ENCODE peak calls at places on chromosomes 3 and 15, in five cellular contexts. One of them, this sample, is unnamed.

GRCh38 chr3:149342413-149343340 is 9.2 kb upstream of the TM4SF18 start:
- DNase-seq in sigmoid colon: no peak
- DNase-seq in A549: no peak
- DNase-seq in HepG2: no peak
- DNase-seq in stomach: no peak
- DNase-seq in this sample: no peak

GRCh38 chr3:17057316-17057715 is 172.6 kb downstream of the PLCL2 start:
- DNase-seq in A549: no peak
- DNase-seq in stomach: no peak
- DNase-seq in HepG2: no peak
- DNase-seq in sigmoid colon: no peak
- DNase-seq in this sample: no peak

GRCh38 chr15:83739629-83740028 is 85.7 kb downstream of the ADAMTSL3 start:
- DNase-seq in sigmoid colon: no peak
- DNase-seq in HepG2: no peak
- DNase-seq in stomach: no peak
- DNase-seq in A549: no peak
- DNase-seq in this sample: no peak

GRCh38 chr3:146200461-146201220 is 39.7 kb upstream of the PLOD2 start:
- DNase-seq in stomach: no peak
- DNase-seq in A549: no peak
- DNase-seq in sigmoid colon: no peak
- DNase-seq in HepG2: no peak
- DNase-seq in this sample: no peak

GRCh38 chr15:99720533-99720932 is 12.7 kb downstream of the LYSMD4 start:
- DNase-seq in stomach: no peak
- DNase-seq in HepG2: no peak
- DNase-seq in A549: no peak
- DNase-seq in sigmoid colon: no peak
- DNase-seq in this sample: no peak

GRCh38 chr3:24254649-24255048 is 240.0 kb downstream of the THRB start:
- DNase-seq in sigmoid colon: no peak
- DNase-seq in HepG2: no peak
- DNase-seq in A549: no peak
- DNase-seq in stomach: no peak
- DNase-seq in this sample: no peak

GRCh38 chr15:67013696-67014095 is 51.7 kb upstream of the SMAD3 start:
- DNase-seq in HepG2: no peak
- DNase-seq in stomach: no peak
- DNase-seq in A549: no peak
- DNase-seq in sigmoid colon: no peak
- DNase-seq in this sample: no peak

GRCh38 chr3:172461530-172462138 is 13.4 kb upstream of the GHSR start:
- DNase-seq in sigmoid colon: no peak
- DNase-seq in stomach: no peak
- DNase-seq in A549: peak; percentile 33
- DNase-seq in HepG2: peak; percentile 34
- DNase-seq in this sample: no peak

GRCh38 chr3:111712294-111713180 is 117.4 kb upstream of the ZBED2 start:
- DNase-seq in stomach: no peak
- DNase-seq in A549: no peak
- DNase-seq in HepG2: no peak
- DNase-seq in sigmoid colon: peak; percentile 72
- DNase-seq in this sample: no peak

GRCh38 chr3:151859905-151860304 is 13.5 kb upstream of the SUCNR1 start:
- DNase-seq in stomach: no peak
- DNase-seq in A549: peak; percentile 67
- DNase-seq in HepG2: no peak
- DNase-seq in sigmoid colon: no peak
- DNase-seq in this sample: no peak

GRCh38 chr3:151402349-151402748 is 17.8 kb upstream of the P2RY12 start:
- DNase-seq in HepG2: no peak
- DNase-seq in sigmoid colon: no peak
- DNase-seq in stomach: no peak
- DNase-seq in A549: no peak
- DNase-seq in this sample: no peak

GRCh38 chr15:27589260-27589659 is 509.9 kb downstream of the OCA2 start:
- DNase-seq in sigmoid colon: no peak
- DNase-seq in stomach: no peak
- DNase-seq in A549: no peak
- DNase-seq in HepG2: no peak
- DNase-seq in this sample: no peak

GRCh38 chr3:32216172-32216783 is 22.2 kb upstream of the CMTM8 start:
- DNase-seq in sigmoid colon: no peak
- DNase-seq in HepG2: peak; percentile 99
- DNase-seq in A549: peak; percentile 65
- DNase-seq in stomach: peak; percentile 46
- DNase-seq in this sample: no peak

GRCh38 chr3:59660852-59661624 is 611.2 kb upstream of the CFAP20DC start:
- DNase-seq in A549: peak; percentile 19
- DNase-seq in HepG2: no peak
- DNase-seq in sigmoid colon: no peak
- DNase-seq in stomach: peak; percentile 32
- DNase-seq in this sample: no peak

GRCh38 chr3:172138792-172139507 is 99.6 kb downstream of the FNDC3B start:
- DNase-seq in sigmoid colon: peak; percentile 79
- DNase-seq in A549: peak; percentile 57
- DNase-seq in HepG2: peak; percentile 70
- DNase-seq in stomach: peak; percentile 61
- DNase-seq in this sample: peak; percentile 82

GRCh38 chr3:45838466-45838865 is 3.5 kb downstream of the LZTFL1 start:
- DNase-seq in HepG2: no peak
- DNase-seq in sigmoid colon: no peak
- DNase-seq in A549: no peak
- DNase-seq in stomach: no peak
- DNase-seq in this sample: no peak

GRCh38 chr3:58539636-58540035 is 2.6 kb upstream of the ACOX2 start:
- DNase-seq in A549: no peak
- DNase-seq in sigmoid colon: no peak
- DNase-seq in stomach: no peak
- DNase-seq in HepG2: no peak
- DNase-seq in this sample: no peak

GRCh38 chr15:101642361-101642760 is 9.8 kb downstream of the TM2D3 start:
- DNase-seq in HepG2: no peak
- DNase-seq in sigmoid colon: no peak
- DNase-seq in stomach: no peak
- DNase-seq in A549: peak; percentile 31
- DNase-seq in this sample: no peak

GRCh38 chr15:81117136-81117535 is 16.9 kb upstream of the CFAP161 start:
- DNase-seq in stomach: no peak
- DNase-seq in sigmoid colon: no peak
- DNase-seq in A549: no peak
- DNase-seq in HepG2: no peak
- DNase-seq in this sample: no peak

GRCh38 chr15:47727137-47727536 is 9.8 kb downstream of the SEMA6D start:
- DNase-seq in A549: no peak
- DNase-seq in stomach: no peak
- DNase-seq in sigmoid colon: no peak
- DNase-seq in HepG2: no peak
- DNase-seq in this sample: no peak
- H3K4me1 ChIP-seq in A549: no peaks in the 10 kb centered on the region
- H3K4me1 ChIP-seq in stomach: peaks cover 58% of the 10 kb centered on the region
- H3K4me1 ChIP-seq in sigmoid colon: peaks cover 10% of the 10 kb centered on the region
- H3K4me1 ChIP-seq in HepG2: no peaks in the 10 kb centered on the region
- H3K4me1 ChIP-seq in this sample: peaks cover 20% of the 10 kb centered on the region

GRCh38 chr3:109647985-109648384 is 310.6 kb upstream of the DPPA4 start:
- DNase-seq in HepG2: no peak
- DNase-seq in A549: no peak
- DNase-seq in sigmoid colon: no peak
- DNase-seq in stomach: no peak
- DNase-seq in this sample: no peak

GRCh38 chr3:109644332-109644731 is 307.0 kb upstream of the DPPA4 start:
- DNase-seq in stomach: no peak
- DNase-seq in sigmoid colon: no peak
- DNase-seq in A549: no peak
- DNase-seq in HepG2: no peak
- DNase-seq in this sample: no peak

GRCh38 chr3:109640146-109640652 is 302.9 kb upstream of the DPPA4 start:
- DNase-seq in stomach: no peak
- DNase-seq in sigmoid colon: no peak
- DNase-seq in A549: no peak
- DNase-seq in HepG2: no peak
- DNase-seq in this sample: no peak

GRCh38 chr3:109643590-109643989 is 306.2 kb upstream of the DPPA4 start:
- DNase-seq in A549: peak; percentile 52
- DNase-seq in sigmoid colon: no peak
- DNase-seq in stomach: no peak
- DNase-seq in HepG2: peak; percentile 4
- DNase-seq in this sample: no peak

DNA sequence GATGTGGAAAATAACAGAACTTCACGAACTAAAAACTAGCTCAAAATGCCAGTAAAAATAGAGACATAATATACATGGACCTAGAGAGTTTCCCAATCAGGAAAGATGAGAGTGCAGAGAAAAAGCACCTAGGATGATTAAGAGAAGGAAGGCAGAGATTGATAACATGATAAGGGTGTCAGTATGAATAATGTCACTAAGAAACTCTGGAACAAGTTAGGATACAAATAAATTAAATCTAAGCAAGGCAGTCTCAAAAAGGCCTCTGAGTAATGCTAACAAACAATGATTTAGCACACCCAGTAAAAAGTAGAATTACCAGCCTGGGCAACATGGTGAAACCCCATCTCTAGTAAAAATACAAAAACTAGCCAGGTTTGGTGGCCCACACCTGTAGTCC is 304.7 kb upstream of the DPPA4 start:
- DNase-seq in A549: no peak
- DNase-seq in HepG2: no peak
- DNase-seq in stomach: no peak
- DNase-seq in sigmoid colon: no peak
- DNase-seq in this sample: no peak
- TF ChIP-seq EP300 in A549: no peak
- TF ChIP-seq EP300 in HepG2: no peak
- TF ChIP-seq EP300 in stomach: no peak
- TF ChIP-seq EP300 in sigmoid colon: no peak
- TF ChIP-seq EP300 in this sample: no peak

DNA sequence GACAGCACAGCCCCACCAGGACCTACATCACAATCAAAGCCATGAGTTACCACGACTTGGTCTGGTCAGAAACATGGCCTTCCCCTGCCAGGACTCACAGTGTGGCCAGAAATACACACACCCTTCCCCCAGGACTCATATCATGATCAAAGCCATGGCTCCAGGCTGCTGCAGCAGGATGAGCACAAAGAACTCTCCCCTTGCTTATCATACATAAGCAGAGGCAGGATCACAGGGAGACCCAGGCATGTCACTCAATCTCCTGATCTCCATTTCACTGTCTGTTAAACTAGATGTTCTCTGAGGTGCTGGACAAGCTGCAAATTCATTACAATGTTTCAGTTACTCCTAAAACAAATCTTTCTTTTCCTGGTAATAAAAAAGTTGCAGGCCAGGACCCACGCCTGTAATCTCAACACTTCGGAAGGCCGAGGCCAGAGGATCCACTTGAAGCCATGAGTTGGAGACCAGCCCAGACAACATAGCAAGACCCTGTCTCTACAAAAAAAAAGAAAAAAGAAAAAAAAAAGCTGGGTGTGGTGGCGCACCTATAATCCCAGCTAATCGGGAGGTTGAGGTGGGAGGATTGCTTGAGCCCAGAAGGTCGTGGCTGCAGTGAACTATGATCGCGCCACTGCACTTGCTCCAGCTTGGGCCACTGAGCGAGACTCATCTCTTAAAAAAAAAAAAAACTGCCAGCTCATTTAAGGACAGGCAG is 1.2 kb downstream of the PFKFB4 start:
- DNase-seq in stomach: no peak
- DNase-seq in sigmoid colon: no peak
- DNase-seq in A549: no peak
- DNase-seq in HepG2: no peak
- DNase-seq in this sample: no peak
- H3K4me3 ChIP-seq in stomach: peak overlapping the region; percentile 71
- H3K4me3 ChIP-seq in sigmoid colon: no peak overlapping the region
- H3K4me3 ChIP-seq in A549: no peak overlapping the region
- H3K4me3 ChIP-seq in HepG2: peak overlapping the region; percentile 98
- H3K4me3 ChIP-seq in this sample: no peak overlapping the region

DNA sequence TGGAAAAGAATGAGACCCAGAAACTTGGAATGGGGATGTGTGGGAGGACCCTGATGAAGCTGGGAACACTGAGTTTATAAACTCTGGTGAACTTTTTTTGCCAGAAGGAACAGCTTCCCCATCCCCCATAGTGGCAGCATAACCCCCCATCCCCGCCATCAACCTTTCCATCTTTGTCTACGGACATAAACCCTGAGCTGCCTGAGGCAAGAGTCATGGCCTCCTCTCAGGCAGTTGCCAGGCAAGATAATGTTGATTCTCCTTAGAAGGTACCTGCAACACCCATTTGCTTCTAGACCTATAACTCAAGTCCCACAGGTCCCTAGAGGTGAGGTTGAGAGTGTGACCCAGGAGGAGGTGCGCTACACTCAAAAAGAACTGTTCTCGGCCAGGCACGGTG is 11.5 kb downstream of the MAP4 start:
- DNase-seq in sigmoid colon: no peak
- DNase-seq in A549: no peak
- DNase-seq in HepG2: no peak
- DNase-seq in stomach: no peak
- DNase-seq in this sample: no peak
- H3K4me1 ChIP-seq in sigmoid colon: peaks cover 20% of the 10 kb centered on the region
- H3K4me1 ChIP-seq in A549: no peaks in the 10 kb centered on the region
- H3K4me1 ChIP-seq in HepG2: peaks cover 16% of the 10 kb centered on the region
- H3K4me1 ChIP-seq in stomach: peaks cover 38% of the 10 kb centered on the region
- H3K4me1 ChIP-seq in this sample: no peaks in the 10 kb centered on the region

GRCh38 chr3:65118279-65118678 is 430.5 kb upstream of the ADAMTS9 start:
- DNase-seq in stomach: no peak
- DNase-seq in sigmoid colon: no peak
- DNase-seq in HepG2: no peak
- DNase-seq in A549: no peak
- DNase-seq in this sample: no peak

GRCh38 chr3:65114041-65114440 is 426.2 kb upstream of the ADAMTS9 start:
- DNase-seq in sigmoid colon: no peak
- DNase-seq in A549: no peak
- DNase-seq in stomach: no peak
- DNase-seq in HepG2: no peak
- DNase-seq in this sample: no peak

DNA sequence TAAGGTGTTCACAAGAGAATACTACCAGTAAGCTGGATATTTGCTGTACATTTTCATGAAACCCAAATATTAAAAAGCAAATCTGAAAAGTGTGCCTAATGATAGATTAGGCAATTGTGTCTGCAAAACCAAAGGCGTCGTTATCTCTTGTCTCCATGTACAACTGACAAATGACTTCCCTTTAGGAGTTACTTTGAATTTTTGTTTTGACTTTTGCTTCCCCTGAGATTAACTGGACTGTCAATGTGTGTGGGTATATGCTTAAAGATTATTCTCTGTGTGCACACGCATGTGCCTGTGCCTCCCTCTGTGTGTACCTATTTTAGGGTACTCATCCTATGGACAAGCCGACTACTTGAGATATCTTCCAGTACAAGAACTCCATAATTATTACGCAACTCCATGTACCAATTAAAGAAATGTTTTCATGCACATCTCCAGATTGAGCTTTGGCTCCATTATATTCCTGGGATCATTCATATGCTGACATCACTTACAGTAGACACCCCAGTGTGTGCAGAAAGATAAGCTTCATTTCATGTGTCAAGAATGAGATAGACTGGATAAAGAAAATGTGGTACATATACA is 431.2 kb upstream of the ADAMTS9 start:
- DNase-seq in sigmoid colon: no peak
- DNase-seq in A549: no peak
- DNase-seq in stomach: no peak
- DNase-seq in HepG2: no peak
- DNase-seq in this sample: no peak
- TF ChIP-seq EP300 in sigmoid colon: no peak
- TF ChIP-seq EP300 in A549: no peak
- TF ChIP-seq EP300 in stomach: no peak
- TF ChIP-seq EP300 in HepG2: no peak
- TF ChIP-seq EP300 in this sample: no peak

GRCh38 chr15:85710340-85710842 is 84.3 kb downstream of the KLHL25 start:
- DNase-seq in HepG2: no peak
- DNase-seq in stomach: no peak
- DNase-seq in sigmoid colon: no peak
- DNase-seq in A549: no peak
- DNase-seq in this sample: no peak
- H3K4me3 ChIP-seq in HepG2: no peak overlapping the region
- H3K4me3 ChIP-seq in stomach: no peak overlapping the region
- H3K4me3 ChIP-seq in sigmoid colon: no peak overlapping the region
- H3K4me3 ChIP-seq in A549: no peak overlapping the region
- H3K4me3 ChIP-seq in this sample: no peak overlapping the region

This sample was measured in tibial nerve.